ENCODE peak calls at places on chromosomes 12 and 14, in seven cellular contexts. E, L, X, Q, K, F and V are unnamed samples.

GRCh38 chr12:115752151-115752550 is 525.3 kb downstream of the MED13L start:
- DNase-seq in E (no peak), L (no peak), X (no peak), Q (no peak), K (no peak), F (no peak), V (no peak)

GRCh38 chr12:132061197-132061596 is 82.9 kb downstream of the DDX51 start:
- DNase-seq in E (no peak), L (no peak), X (no peak), Q (no peak), K (no peak), F (no peak), V (no peak)

GRCh38 chr12:2335517-2335916 is 282.7 kb downstream of the CACNA1C start:
- DNase-seq in E (no peak), L (no peak), X (no peak), Q (no peak), K (no peak), F (no peak), V (no peak)

GRCh38 chr12:65232490-65233077 is 45.9 kb upstream of the MSRB3 start:
- DNase-seq in E (no peak), L (peak), X (no peak), Q (no peak), K (no peak), F (no peak), V (no peak)

GRCh38 chr12:125533434-125534029 is 468.3 kb downstream of the AACS start:
- DNase-seq in E (no peak), L (peak), X (peak), Q (peak), K (no peak), F (no peak), V (peak)

GRCh38 chr12:128754275-128754674 is 69.5 kb downstream of the SLC15A4 start:
- DNase-seq in E (no peak), L (no peak), X (no peak), Q (no peak), K (no peak), F (no peak), V (peak)

GRCh38 chr12:8453796-8454195 is 2.0 kb upstream of the CLEC6A start:
- DNase-seq in E (no peak), L (no peak), X (no peak), Q (no peak), K (no peak), F (no peak), V (no peak)

GRCh38 chr12:19431407-19432308 is 7.6 kb upstream of the AEBP2 start:
- DNase-seq in E (no peak), L (no peak), X (no peak), Q (peak), K (peak), F (peak), V (peak)

GRCh38 chr12:92926549-92926948 is 2.5 kb downstream of the EEA1 start:
- DNase-seq in E (no peak), L (no peak), X (no peak), Q (no peak), K (no peak), F (no peak), V (no peak)

GRCh38 chr12:16361142-16361783 is 13.8 kb downstream of the MGST1 start:
- DNase-seq in E (no peak), L (peak), X (no peak), Q (no peak), K (no peak), F (no peak), V (no peak)

GRCh38 chr14:93752980-93753561 is 35.2 kb downstream of the PRIMA1 start:
- DNase-seq in E (no peak), L (no peak), X (no peak), Q (no peak), K (no peak), F (no peak), V (no peak)

GRCh38 chr14:70358631-70359030 is 852 bp downstream of the COX16 start:
- DNase-seq in E (no peak), L (no peak), X (no peak), Q (no peak), K (no peak), F (no peak), V (no peak)

GRCh38 chr12:105423921-105424320 is 93.4 kb downstream of the C12orf75 start:
- DNase-seq in E (no peak), L (no peak), X (no peak), Q (no peak), K (no peak), F (no peak), V (no peak)

GRCh38 chr14:64035143-64035542 is 182.3 kb downstream of the SYNE2 start:
- DNase-seq in E (no peak), L (no peak), X (no peak), Q (no peak), K (no peak), F (no peak), V (no peak)